ENCODE peak calls at places on chromosomes 12 and 14, in six cellular contexts. Z is PC-3, X is neural progenitor cell, W is HCT116, P is GM23338, M is GM23248. G is an unnamed sample.

GRCh38 chr12:74171478-74171909 is 366.1 kb upstream of the ATXN7L3B start:
- DNase-seq in X (no peak), M (no peak), Z (no peak), P (no peak), W (no peak), G (no peak)

GRCh38 chr12:100234166-100234565 is 32.7 kb downstream of the DEPDC4 start:
- DNase-seq in M (peak), W (no peak), X (no peak), Z (peak), P (peak), G (no peak)

GRCh38 chr12:115044073-115044472 is 360.1 kb upstream of the TBX3 start:
- DNase-seq in M (peak), Z (peak), P (peak), X (no peak), W (peak), G (no peak)

GRCh38 chr12:104175726-104176247 is 37.8 kb upstream of the NFYB start:
- DNase-seq in M (no peak), Z (no peak), W (no peak), P (no peak), X (no peak), G (no peak)

GRCh38 chr12:32501835-32502333 is 102.5 kb downstream of the FGD4 start:
- DNase-seq in X (peak), P (peak), Z (no peak), W (no peak), M (peak), G (peak)

GRCh38 chr12:4046150-4046845 is 173.1 kb upstream of the PARP11 start:
- DNase-seq in M (no peak), W (no peak), X (peak), Z (no peak), P (no peak), G (no peak)

GRCh38 chr12:119613319-119613936 is 19.9 kb downstream of the TMEM233 start:
- DNase-seq in X (no peak), M (peak), W (peak), Z (peak), P (no peak), G (peak)

GRCh38 chr14:31037709-31038221 is 11.6 kb upstream of the STRN3 start:
- DNase-seq in Z (no peak), P (no peak), X (no peak), M (no peak), W (no peak), G (no peak)

GRCh38 chr14:51774209-51774608 is 86.2 kb upstream of the GNG2 start:
- DNase-seq in X (no peak), M (no peak), W (no peak), Z (peak), P (no peak), G (no peak)

GRCh38 chr12:6056406-6057211 is 67.9 kb downstream of the VWF start:
- DNase-seq in P (peak), W (peak), M (no peak), Z (no peak), X (peak), G (no peak)

GRCh38 chr14:62956413-62956812 is 88.8 kb downstream of the KCNH5 start:
- DNase-seq in Z (peak), W (no peak), M (no peak), P (no peak), X (no peak), G (no peak)

GRCh38 chr14:59354666-59355065 is 110.5 kb downstream of the GPR135 start:
- DNase-seq in W (no peak), Z (peak), P (no peak), M (peak), X (no peak), G (no peak)

GRCh38 chr12:129607293-129607692 is 296.5 kb downstream of the TMEM132D start:
- DNase-seq in M (no peak), X (peak), W (no peak), P (peak), Z (no peak), G (peak)

GRCh38 chr14:87581298-87581697 is 411.7 kb downstream of the GALC start:
- DNase-seq in Z (no peak), W (no peak), M (no peak), X (no peak), P (no peak), G (no peak)

GRCh38 chr14:37413050-37413449 is 182.0 kb downstream of the FOXA1 start:
- DNase-seq in M (no peak), P (no peak), Z (no peak), W (no peak), X (no peak), G (no peak)

GRCh38 chr12:57632898-57633825 is at the start of gene B4GALNT1:
- DNase-seq in X (peak), M (peak), Z (peak), W (peak), P (peak), G (peak)

GRCh38 chr12:57629897-57630471 is 3.0 kb downstream of the B4GALNT1 start:
- DNase-seq in X (peak), M (no peak), P (no peak), W (no peak), Z (no peak), G (no peak)

GRCh38 chr12:57630891-57631433 is 2.0 kb downstream of the B4GALNT1 start:
- DNase-seq in W (no peak), X (peak), M (no peak), P (no peak), Z (no peak), G (no peak)

GRCh38 chr12:57631566-57632368 is 1.2 kb downstream of the B4GALNT1 start:
- DNase-seq in W (no peak), X (peak), Z (no peak), P (peak), M (no peak), G (peak)

DNA sequence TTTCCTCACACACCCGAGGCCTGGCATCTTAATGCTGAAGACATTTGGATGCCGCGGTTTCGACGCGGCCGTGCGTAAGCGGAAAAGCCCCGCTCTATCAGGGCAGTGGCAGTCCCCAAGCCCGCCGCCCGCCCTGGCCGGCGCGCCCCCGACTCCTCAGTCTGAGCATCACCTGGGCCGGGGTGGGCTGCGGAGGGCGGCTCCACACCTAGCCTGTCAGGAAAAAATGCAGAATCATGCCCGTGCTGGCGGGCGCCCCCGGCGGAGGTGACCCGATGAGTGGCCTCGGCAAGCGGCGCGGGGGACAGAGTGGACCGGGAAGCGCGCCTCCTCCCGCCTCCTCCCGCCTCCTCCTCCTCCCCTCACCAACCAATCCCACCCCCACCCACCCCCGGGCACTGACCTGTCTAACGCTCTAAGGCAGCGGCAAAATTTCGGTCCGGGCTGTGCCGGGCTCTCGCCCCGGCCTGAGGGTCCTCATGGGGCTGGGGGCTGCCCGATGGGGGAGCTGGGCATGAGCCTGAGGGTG is 568 bp downstream of the B4GALNT1 start:
- DNase-seq in W (no peak), X (peak), Z (peak), P (peak), M (peak), G (peak)
- TF ChIP-seq EZH2 in W (no peak), X (peak), Z (no peak), P (peak), M (no peak), G (peak)

GRCh38 chr12:42612258-42612608 is 22.7 kb upstream of the PRICKLE1 start:
- DNase-seq in Z (no peak), W (no peak), M (peak), P (no peak), X (no peak), G (no peak)

GRCh38 chr12:42607584-42607984 is 18.0 kb upstream of the PRICKLE1 start:
- DNase-seq in Z (no peak), W (no peak), M (no peak), P (no peak), X (no peak), G (no peak)

GRCh38 chr12:42608196-42608825 is 18.8 kb upstream of the PRICKLE1 start:
- DNase-seq in M (peak), P (no peak), Z (no peak), X (no peak), W (no peak), G (no peak)

GRCh38 chr12:42611571-42612257 is 22.2 kb upstream of the PRICKLE1 start:
- DNase-seq in Z (peak), X (no peak), P (no peak), M (peak), W (no peak), G (no peak)

DNA sequence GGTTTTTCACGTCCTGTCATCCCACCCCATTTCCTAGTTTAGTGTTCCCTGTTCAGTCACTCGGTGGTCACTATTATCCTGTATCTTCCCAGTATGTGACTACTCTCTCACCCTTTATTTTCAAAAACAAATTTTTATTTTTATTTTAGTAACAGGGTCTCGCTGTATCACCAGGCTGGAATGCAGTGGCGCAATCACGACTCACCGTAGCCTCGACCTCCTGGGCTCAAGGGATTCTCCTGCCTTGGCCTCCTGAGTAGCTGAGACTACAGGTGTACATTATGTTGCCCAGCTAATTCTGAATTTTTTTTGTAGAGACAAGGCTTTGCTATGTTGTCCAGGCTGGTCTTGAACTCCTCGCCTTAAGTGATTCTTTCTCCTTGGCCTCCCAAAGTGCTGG is 20.1 kb upstream of the PRICKLE1 start:
- DNase-seq in P (no peak), X (no peak), Z (peak), M (peak), W (no peak), G (no peak)
- H3K4me3 ChIP-seq in P (no peak), X (no peak), Z (no peak), M (no peak), W (no peak), G (no peak)

GRCh38 chr14:76309572-76310551 is 66.1 kb upstream of the ESRRB start:
- DNase-seq in Z (no peak), M (no peak), P (peak), W (no peak), X (peak), G (no peak)

GRCh38 chr14:76304536-76305473 is 71.1 kb upstream of the ESRRB start:
- DNase-seq in X (no peak), W (no peak), Z (no peak), P (no peak), M (no peak), G (no peak)

GRCh38 chr14:76307786-76308780 is 67.9 kb upstream of the ESRRB start:
- DNase-seq in P (no peak), W (no peak), M (no peak), Z (peak), X (no peak), G (no peak)

GRCh38 chr14:76306131-76306530 is 69.8 kb upstream of the ESRRB start:
- DNase-seq in W (no peak), Z (no peak), P (no peak), X (no peak), M (no peak), G (no peak)

GRCh38 chr14:76305474-76305826 is 70.5 kb upstream of the ESRRB start:
- DNase-seq in X (no peak), Z (no peak), P (no peak), W (no peak), M (no peak), G (no peak)
- TF ChIP-seq EZH2phosphoT487 in X (no peak), Z (no peak), P (no peak), W (no peak), M (no peak), G (no peak)

GRCh38 chr14:56807586-56808168 is 2.6 kb downstream of the OTX2 start:
- DNase-seq in P (peak), X (peak), M (no peak), W (no peak), Z (no peak), G (no peak)

GRCh38 chr14:56805992-56806737 is 4.1 kb downstream of the OTX2 start:
- DNase-seq in Z (no peak), M (no peak), X (peak), W (no peak), P (peak), G (no peak)

GRCh38 chr14:56801920-56802319 is 8.4 kb downstream of the OTX2 start:
- DNase-seq in P (no peak), Z (no peak), W (no peak), X (no peak), M (no peak), G (no peak)

GRCh38 chr14:56805201-56805991 is 4.9 kb downstream of the OTX2 start:
- DNase-seq in Z (no peak), M (no peak), W (no peak), X (peak), P (peak), G (no peak)

DNA sequence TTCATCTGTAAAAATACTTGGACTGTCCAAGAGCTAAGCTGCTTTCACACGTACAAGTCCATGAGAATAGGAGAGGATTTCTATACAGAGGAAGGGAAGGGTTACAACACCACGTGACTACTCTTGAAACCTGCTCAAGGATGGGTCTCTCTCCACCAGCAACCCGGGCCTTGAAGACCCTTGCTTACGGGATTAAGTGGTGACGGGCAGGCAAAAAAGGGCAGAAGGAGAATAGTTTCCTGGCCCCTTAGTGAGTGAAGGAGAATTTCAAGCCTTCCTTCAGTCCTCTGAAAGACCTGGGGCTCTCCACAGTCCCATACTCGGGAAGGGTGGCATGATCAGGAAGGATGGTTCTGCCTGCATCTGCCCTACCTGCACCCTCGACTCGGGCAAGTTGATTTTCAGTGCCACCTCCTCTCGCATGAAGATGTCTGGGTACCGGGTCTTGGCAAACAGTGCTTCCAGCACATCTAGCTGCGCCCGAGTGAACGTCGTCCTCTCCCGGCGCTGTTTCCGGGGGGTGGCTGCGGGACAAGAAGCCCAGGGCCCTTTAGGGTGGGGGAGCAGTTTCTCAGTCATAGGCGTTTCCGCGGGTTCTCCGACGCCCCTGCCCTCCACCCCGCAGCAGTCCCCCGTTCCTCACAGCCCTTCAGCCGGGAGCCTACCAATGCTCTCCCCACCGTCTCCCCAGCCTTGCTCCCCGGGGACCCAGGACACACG is 6.3 kb downstream of the OTX2 start:
- DNase-seq in P (peak), Z (no peak), X (no peak), M (no peak), W (no peak), G (no peak)
- TF ChIP-seq EZH2 in P (no peak), Z (no peak), X (no peak), M (no peak), W (no peak), G (no peak)

GRCh38 chr12:27333311-27334009 is 824 bp downstream of the BMAL2 start:
- DNase-seq in P (peak), M (peak), X (peak), Z (peak), W (no peak), G (peak)
- H3K4me3 ChIP-seq in P (peak), M (peak), X (peak), Z (peak), W (peak), G (peak)

DNA sequence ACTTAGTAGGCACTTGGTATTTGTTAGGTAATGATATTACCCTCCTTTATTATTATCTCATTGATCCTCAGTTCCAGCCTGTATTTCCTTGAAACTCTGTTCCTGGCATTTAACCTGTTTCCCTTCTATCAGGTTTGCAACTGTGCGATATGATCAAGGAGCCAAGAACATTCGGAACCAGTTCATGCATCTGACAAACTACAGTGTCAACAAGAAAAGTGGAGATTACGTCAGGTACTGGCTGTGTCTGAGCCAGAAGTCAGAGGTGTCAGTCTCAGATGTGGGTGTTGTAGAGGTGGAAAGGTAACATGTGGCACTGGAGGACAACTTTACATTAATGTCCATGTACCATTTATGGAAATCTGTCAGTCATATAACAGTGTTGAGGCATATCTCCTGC is 56.7 kb downstream of the TTLL5 start:
- DNase-seq in M (no peak), Z (no peak), P (no peak), X (no peak), W (no peak), G (no peak)
- TF ChIP-seq EZH2phosphoT487 in M (no peak), Z (no peak), P (no peak), X (no peak), W (no peak), G (no peak)

GRCh38 chr14:60647081-60647836 is 2.0 kb downstream of the SIX1 start:
- DNase-seq in X (peak), P (peak), Z (peak), M (peak), W (no peak), G (peak)
- TF ChIP-seq EZH2 in X (no peak), P (peak), Z (no peak), M (no peak), W (no peak), G (peak)

GRCh38 chr14:65170318-65170717 is 68.0 kb upstream of the MAX start:
- DNase-seq in P (no peak), W (no peak), Z (no peak), M (no peak), X (no peak), G (no peak)
- H3K4me3 ChIP-seq in P (no peak), W (no peak), Z (peak), M (peak), X (no peak), G (no peak)

G was measured in hepatocyte.